ENCODE peak calls at places on chromosomes 1 and 21, in four cellular contexts. M, O, L and C are unnamed samples.

GRCh38 chr1:30879126-30879786 is 29.3 kb downstream of the SDC3 start:
- DNase-seq in L (peak; percentile 28), O (no peak), M (no peak), C (no peak)

GRCh38 chr1:175201061-175201508 is 8.5 kb upstream of the KIAA0040 start:
- DNase-seq in M (no peak), L (no peak), O (no peak), C (no peak)

GRCh38 chr1:165666152-165666551 is 32.2 kb downstream of the ALDH9A1 start:
- DNase-seq in L (no peak), O (no peak), M (no peak), C (no peak)

GRCh38 chr1:89633745-89634625 is 1.1 kb downstream of the LRRC8C start:
- DNase-seq in O (peak; percentile 59), M (no peak), L (no peak), C (peak; percentile 18)

GRCh38 chr1:158814970-158815369 is 16.2 kb upstream of the MNDA start:
- DNase-seq in O (no peak), L (no peak), M (no peak), C (no peak)

GRCh38 chr1:113255728-113256347 is 134.5 kb upstream of the MAGI3 start:
- DNase-seq in L (peak; percentile 74), O (no peak), M (no peak), C (peak; percentile 87)

GRCh38 chr1:44044071-44044801 is 13.0 kb upstream of the SLC6A9 start:
- DNase-seq in M (no peak), O (no peak), L (no peak), C (no peak)

GRCh38 chr1:199226163-199226562 is 587.3 kb downstream of the PTPRC start:
- DNase-seq in M (no peak), O (no peak), L (no peak), C (no peak)

GRCh38 chr1:16022393-16022792 is 557 bp downstream of the CLCNKA start:
- DNase-seq in M (no peak), O (no peak), L (no peak), C (no peak)

GRCh38 chr1:225817611-225818061 is 7.7 kb downstream of the EPHX1 start:
- DNase-seq in L (peak; percentile 94), O (no peak), M (peak; percentile 65), C (peak; percentile 94)

GRCh38 chr1:147771216-147772125 is 11.1 kb upstream of the GJA5 start:
- DNase-seq in O (no peak), L (no peak), M (peak; percentile 76), C (no peak)

GRCh38 chr1:15953791-15954201 is 22.1 kb downstream of the ZBTB17 start:
- DNase-seq in L (no peak), M (no peak), O (no peak), C (no peak)

GRCh38 chr1:163213626-163214025 is 10.9 kb upstream of the RGS5 start:
- DNase-seq in M (no peak), O (no peak), L (no peak), C (no peak)

GRCh38 chr1:11720033-11720376 is 15.9 kb upstream of the AGTRAP start:
- DNase-seq in L (no peak), O (no peak), M (no peak), C (no peak)

GRCh38 chr1:172203135-172203823 is 217.2 kb upstream of the C1orf105 start:
- DNase-seq in O (no peak), L (no peak), M (no peak), C (no peak)

GRCh38 chr1:208161656-208162375 is 82.4 kb downstream of the PLXNA2 start:
- DNase-seq in O (no peak), L (no peak), M (no peak), C (no peak)

GRCh38 chr1:30660241-30660640 is 63.1 kb downstream of the MATN1 start:
- DNase-seq in M (no peak), L (peak; percentile 6), O (no peak), C (no peak)

GRCh38 chr1:27539901-27540861 is 50.2 kb upstream of the WASF2 start:
- DNase-seq in O (no peak), M (no peak), L (no peak), C (no peak)

GRCh38 chr21:33268736-33269441 is 2.7 kb downstream of the IL10RB start:
- DNase-seq in M (no peak), L (peak; percentile 99), O (peak; percentile 97), C (peak; percentile 99)

GRCh38 chr1:11806307-11806936 is 431 bp downstream of the CLCN6 start:
- DNase-seq in L (peak; percentile 26), O (peak; percentile 14), M (no peak), C (peak; percentile 58)

GRCh38 chr1:230621290-230622022 is 20.8 kb upstream of the COG2 start:
- DNase-seq in M (no peak), O (no peak), L (no peak), C (no peak)

GRCh38 chr1:206663832-206664652 is 20.7 kb upstream of the MAPKAPK2 start:
- DNase-seq in M (peak; percentile 65), L (peak; percentile 71), O (peak; percentile 76), C (peak; percentile 62)

GRCh38 chr21:27648560-27648959 is 681.7 kb upstream of the ADAMTS5 start:
- DNase-seq in L (no peak), M (no peak), O (no peak), C (no peak)

GRCh38 chr1:2856821-2857290 is 55.4 kb upstream of the TTC34 start:
- DNase-seq in O (no peak), M (no peak), L (no peak), C (no peak)

GRCh38 chr1:215911406-215911968 is 344.4 kb downstream of the KCTD3 start:
- DNase-seq in M (no peak), L (no peak), O (no peak), C (no peak)

GRCh38 chr1:97163591-97164275 is 442.1 kb downstream of the PTBP2 start:
- DNase-seq in O (no peak), L (no peak), M (no peak), C (no peak)

GRCh38 chr1:154941332-154941995 is 4.9 kb upstream of the PMVK start:
- DNase-seq in O (no peak), L (peak; percentile 86), M (no peak), C (no peak)

GRCh38 chr1:154940880-154941228 is 4.3 kb upstream of the PMVK start:
- DNase-seq in L (no peak), O (no peak), M (no peak), C (no peak)

GRCh38 chr1:154937988-154938386 is 1.5 kb upstream of the PMVK start:
- DNase-seq in M (no peak), O (no peak), L (no peak), C (no peak)

GRCh38 chr1:154938604-154939399 is 2.3 kb upstream of the PMVK start:
- DNase-seq in L (no peak), M (no peak), O (no peak), C (no peak)

GRCh38 chr1:154940213-154940879 is 3.8 kb upstream of the PMVK start:
- DNase-seq in M (no peak), L (no peak), O (no peak), C (no peak)
- H3K27ac ChIP-seq in M (no peak overlapping the region), L (peak overlapping the region; percentile 82), O (peak overlapping the region; percentile 91), C (peak overlapping the region; percentile 30)

GRCh38 chr21:14012409-14012808 is 198.3 kb downstream of the LIPI start:
- DNase-seq in L (no peak), M (no peak), O (no peak), C (no peak)
- H3K4me3 ChIP-seq in L (no peak overlapping the region), M (no peak overlapping the region), O (no peak overlapping the region), C (no peak overlapping the region)

DNA sequence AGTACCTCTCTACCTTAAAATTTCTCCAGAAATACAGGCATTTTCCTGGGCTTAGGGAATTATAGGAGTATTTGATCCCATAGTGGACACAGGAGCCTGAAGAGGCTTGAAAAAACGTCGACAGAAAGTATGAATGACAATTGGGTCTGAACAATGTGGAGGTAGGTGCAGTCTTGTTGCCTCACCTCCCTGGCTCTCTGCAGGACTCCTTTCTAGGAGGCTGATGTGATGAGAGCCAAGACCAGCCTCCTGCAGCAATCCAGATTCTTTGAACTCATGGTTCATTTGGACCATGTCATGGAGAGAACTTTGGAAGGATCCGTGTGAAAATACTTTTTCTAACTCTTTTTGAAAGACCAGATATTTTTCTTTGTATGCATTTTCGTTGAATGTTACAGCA is 50.5 kb upstream of the MTF2 start:
- DNase-seq in O (no peak), M (no peak), L (no peak), C (no peak)
- H3K4me1 ChIP-seq in O (peaks cover 20% of the 10 kb centered on the region), M (no peaks in the 10 kb centered on the region), L (no peaks in the 10 kb centered on the region), C (no peaks in the 10 kb centered on the region)

GRCh38 chr21:26572026-26572425 is 1.1 kb downstream of the CYYR1 start:
- DNase-seq in M (no peak), O (no peak), L (no peak), C (no peak)
- H3K27ac ChIP-seq in M (peak overlapping the region; percentile 92), O (no peak overlapping the region), L (no peak overlapping the region), C (no peak overlapping the region)

DNA sequence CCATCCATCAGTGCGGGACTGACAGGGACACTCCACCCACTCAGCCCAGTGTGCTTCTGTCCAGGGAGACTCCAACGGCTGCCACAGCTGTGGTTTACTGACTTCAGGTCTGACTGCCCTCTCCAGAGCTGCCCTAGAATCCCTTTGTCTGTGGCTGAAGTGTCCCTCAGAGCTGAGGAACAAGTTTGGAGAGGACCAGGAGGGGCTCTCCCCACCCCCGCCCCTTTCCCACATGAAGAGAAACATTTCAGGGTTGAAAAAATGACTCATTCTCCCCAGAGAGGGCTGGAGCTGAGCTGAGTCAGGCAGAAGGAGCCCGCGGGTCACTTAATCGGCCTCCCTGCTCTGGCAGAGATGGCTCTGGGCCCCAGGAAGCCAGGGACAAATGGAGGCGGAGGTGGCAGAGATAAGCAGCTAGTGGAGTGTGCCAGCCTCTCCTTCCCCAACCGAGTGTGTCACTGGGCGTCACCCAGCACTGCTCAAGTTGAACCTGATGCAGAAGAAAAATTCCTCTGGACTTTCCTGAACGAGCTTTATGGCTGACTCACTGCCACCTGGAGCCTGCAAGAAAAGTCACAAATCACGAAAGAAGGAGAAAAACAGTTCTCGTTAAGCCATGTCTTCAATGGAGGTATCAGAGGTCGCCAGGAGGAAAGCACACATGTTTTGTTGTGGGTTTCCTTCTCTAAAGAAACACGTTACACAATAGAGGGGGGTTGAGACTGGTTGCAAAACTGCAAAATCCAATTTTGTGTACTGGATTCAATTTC is 34.3 kb upstream of the ECE1 start:
- DNase-seq in L (peak; percentile 96), O (no peak), M (peak; percentile 73), C (peak; percentile 96)
- H3K4me3 ChIP-seq in L (no peak overlapping the region), O (no peak overlapping the region), M (peak overlapping the region; percentile 32), C (no peak overlapping the region)

DNA sequence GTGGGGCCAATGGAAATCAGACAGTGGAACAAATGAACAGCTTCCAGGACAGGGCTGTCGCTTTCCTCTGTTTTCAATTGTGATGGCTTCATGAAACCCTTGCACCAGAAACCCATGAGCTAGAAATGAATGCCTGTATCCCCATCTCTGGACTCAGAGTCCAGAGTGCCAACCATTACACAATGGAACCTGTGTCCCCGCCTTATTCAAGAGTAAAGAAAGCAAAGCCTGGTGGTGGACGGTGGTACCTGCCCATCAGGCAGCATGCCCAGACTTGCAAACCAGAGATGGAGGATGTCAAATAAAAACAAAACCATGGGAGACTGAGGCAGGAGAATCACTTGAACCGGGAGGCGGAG is 4.4 kb upstream of the CAPN2 start:
- DNase-seq in O (no peak), M (no peak), L (peak; percentile 27), C (peak; percentile 71)
- H3K4me1 ChIP-seq in O (peaks cover 13% of the 10 kb centered on the region), M (peaks cover 75% of the 10 kb centered on the region), L (peaks cover 22% of the 10 kb centered on the region), C (peaks cover 7% of the 10 kb centered on the region)